ENCODE peak calls at places on chromosomes 2 and 18, in ten cellular contexts. D is NCI-H1092 treated with DMSO at 0.1 percent for 48 hours, L is activated T-cell treated with anti-CD3 and anti-CD28 coated beads for 1 hour, H is pons, J is Calu3, U is left ventricle myocardium superior, B is NCI-H1105 treated with DMSO at 0.1 percent for 48 hours, M is Right ventricle myocardium inferior, E is mucosa of descending colon, S is NCI-H774. F is an unnamed sample.

GRCh38 chr2:240822280-240822847 is 2.3 kb upstream of the KIF1A start:
- DNase-seq in H (no peak), M (no peak), L (no peak), B (peak), U (no peak), D (peak), S (peak), J (no peak), E (no peak), F (no peak)

GRCh38 chr2:109479804-109480203 is 134.0 kb downstream of the SEPTIN10 start:
- DNase-seq in L (no peak), B (no peak), U (no peak), E (no peak), S (no peak), M (no peak), D (no peak), H (no peak), J (no peak), F (peak)

GRCh38 chr2:119227346-119227745 is 3.7 kb downstream of the STEAP3 start:
- DNase-seq in U (no peak), E (no peak), S (no peak), H (no peak), D (no peak), L (no peak), B (no peak), M (no peak), J (no peak), F (no peak)

GRCh38 chr2:88099798-88100488 is 27.9 kb downstream of the FABP1 start:
- DNase-seq in B (no peak), U (no peak), E (no peak), D (no peak), S (no peak), J (no peak), L (no peak), M (no peak), H (no peak), F (no peak)

GRCh38 chr18:28366667-28367066 is 189.7 kb upstream of the CDH2 start:
- DNase-seq in E (no peak), L (no peak), D (no peak), H (no peak), M (no peak), U (no peak), J (no peak), B (no peak), S (no peak), F (no peak)

GRCh38 chr2:97740590-97741182 is 27.3 kb downstream of the ZAP70 start:
- DNase-seq in S (peak), U (peak), M (no peak), L (peak), D (peak), E (peak), B (peak), J (peak), H (peak), F (peak)

GRCh38 chr2:241894056-241894641 is 24.6 kb downstream of the RTP5 start:
- DNase-seq in B (no peak), L (no peak), J (no peak), U (peak), S (no peak), E (no peak), H (no peak), M (peak), D (no peak), F (no peak)

GRCh38 chr2:9648821-9649220 is 18.0 kb upstream of the YWHAQ start:
- DNase-seq in J (no peak), H (no peak), M (no peak), L (no peak), D (no peak), U (no peak), B (no peak), E (no peak), S (peak), F (no peak)

GRCh38 chr2:100242891-100243670 is 79.2 kb downstream of the LONRF2 start:
- DNase-seq in D (peak), E (peak), B (no peak), S (no peak), L (peak), J (peak), M (peak), H (peak), U (peak), F (peak)

GRCh38 chr18:48328473-48329205 is 80.5 kb downstream of the ZBTB7C start:
- DNase-seq in J (no peak), S (no peak), B (no peak), D (no peak), E (no peak), U (no peak), H (no peak), L (no peak), M (no peak), F (no peak)

GRCh38 chr2:51490576-51491234 is 458.8 kb upstream of the NRXN1 start:
- DNase-seq in M (no peak), U (no peak), H (no peak), L (no peak), J (no peak), B (peak), E (no peak), S (no peak), D (peak), F (no peak)

F was measured in Right ventricle myocardium superior.